ENCODE peak calls at places on chromosomes 1 and 21, in seven cellular contexts. A, H, C, L, X, U and S are unnamed samples. For H3K4me1, the result is how much of the 10 kb centered on the place peaks cover.

GRCh38 chr1:78043436-78043835 is 2.3 kb upstream of the GIPC2 start:
- DNase-seq in A (no peak), L (no peak), X (no peak), U (no peak), H (no peak), C (no peak), S (no peak)

GRCh38 chr1:226474041-226474440 is 66.1 kb upstream of the PARP1 start:
- DNase-seq in C (no peak), U (no peak), H (no peak), L (no peak), A (no peak), X (no peak), S (no peak)

GRCh38 chr1:73736125-73736524 is 461.9 kb downstream of the LRRIQ3 start:
- DNase-seq in A (no peak), C (no peak), H (no peak), X (no peak), L (no peak), U (no peak), S (no peak)

GRCh38 chr1:27607239-27607804 is 3.4 kb upstream of the AHDC1 start:
- DNase-seq in L (peak), A (no peak), X (peak), H (no peak), C (no peak), U (peak), S (no peak)

GRCh38 chr21:45442276-45442675 is 37.3 kb downstream of the COL18A1 start:
- DNase-seq in A (no peak), L (no peak), H (no peak), U (no peak), C (no peak), X (no peak), S (no peak)

GRCh38 chr1:209383907-209384709 is 199.4 kb upstream of the CAMK1G start:
- DNase-seq in X (no peak), L (no peak), A (no peak), U (no peak), C (no peak), H (no peak), S (no peak)

GRCh38 chr1:116415699-116416533 is 42.9 kb downstream of the ATP1A1 start:
- DNase-seq in A (peak), L (peak), X (no peak), H (no peak), U (peak), C (no peak), S (peak)

GRCh38 chr1:94160811-94161210 is 39.9 kb upstream of the ABCA4 start:
- DNase-seq in C (no peak), U (peak), L (no peak), H (no peak), X (no peak), A (no peak), S (peak)

GRCh38 chr21:33664135-33664534 is 21.8 kb downstream of the ITSN1 start:
- DNase-seq in X (no peak), U (no peak), C (no peak), L (no peak), H (no peak), A (no peak), S (no peak)

GRCh38 chr1:67642694-67643093 is 42.3 kb upstream of the GADD45A start:
- DNase-seq in X (no peak), C (no peak), H (no peak), A (no peak), U (no peak), L (no peak), S (no peak)
- TF ChIP-seq RFX5 in X (no peak), C (no peak), H (no peak), A (no peak), U (no peak), L (no peak), S (no peak)

GRCh38 chr1:163439506-163439905 is 117.8 kb downstream of the NUF2 start:
- DNase-seq in H (no peak), C (no peak), A (no peak), U (no peak), X (no peak), L (no peak), S (no peak)
- H3K4me1 ChIP-seq in H (under half), C (under half), A (under half), U (under half), X (under half), L (under half), S (under half)

GRCh38 chr1:235562589-235562988 is 58.3 kb upstream of the B3GALNT2 start:
- DNase-seq in H (no peak), L (no peak), A (no peak), X (no peak), U (no peak), C (no peak), S (no peak)

GRCh38 chr1:235557495-235557894 is 53.2 kb upstream of the B3GALNT2 start:
- DNase-seq in X (peak), A (no peak), C (no peak), H (no peak), L (peak), U (no peak), S (no peak)

GRCh38 chr1:235556807-235557206 is 52.6 kb upstream of the B3GALNT2 start:
- DNase-seq in U (no peak), L (no peak), H (no peak), A (no peak), X (no peak), C (no peak), S (no peak)

GRCh38 chr1:235563513-235563912 is 59.3 kb upstream of the B3GALNT2 start:
- DNase-seq in A (no peak), C (no peak), L (no peak), H (no peak), U (no peak), X (no peak), S (no peak)

GRCh38 chr1:235558783-235559182 is 54.5 kb upstream of the B3GALNT2 start:
- DNase-seq in H (no peak), X (no peak), C (no peak), U (no peak), L (no peak), A (no peak), S (no peak)
- TF ChIP-seq USF2 in H (no peak), X (no peak), C (no peak), U (no peak), L (no peak), A (no peak), S (no peak)

DNA sequence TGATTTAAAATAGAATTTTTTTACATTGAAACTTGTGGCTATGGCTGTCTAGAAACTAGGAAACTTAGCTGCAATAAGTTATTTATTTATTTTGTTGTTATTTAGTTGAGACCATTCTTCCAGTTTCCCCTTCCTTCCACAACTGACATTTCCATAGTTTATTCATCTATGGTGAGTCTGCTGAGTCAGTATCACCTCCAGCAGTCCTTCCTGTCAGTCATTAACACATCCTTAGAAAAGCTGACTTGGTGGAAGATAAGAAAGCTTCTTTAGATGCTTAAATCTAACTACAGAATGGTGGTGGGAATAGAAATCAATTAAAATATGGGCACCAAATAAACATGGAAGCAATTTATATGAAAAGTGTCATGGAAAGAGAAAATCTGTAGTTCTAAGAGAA is 714.0 kb downstream of the RWDD3 start:
- DNase-seq in U (no peak), C (no peak), X (no peak), A (no peak), L (no peak), H (no peak), S (no peak)
- TF ChIP-seq RFX5 in U (no peak), C (no peak), X (no peak), A (no peak), L (no peak), H (no peak), S (no peak)

GRCh38 chr1:32983039-32983438 is 18.4 kb upstream of the RNF19B start:
- DNase-seq in C (no peak), H (no peak), X (no peak), U (no peak), A (no peak), L (no peak), S (no peak)
- H3K4me1 ChIP-seq in C (under half), H (half or more), X (under half), U (under half), A (under half), L (under half), S (under half)

GRCh38 chr1:202680586-202681352 is 29.5 kb downstream of the SYT2 start:
- DNase-seq in A (no peak), X (no peak), C (no peak), U (no peak), H (no peak), L (no peak), S (no peak)
- TF ChIP-seq USF2 in A (no peak), X (no peak), C (no peak), U (no peak), H (no peak), L (no peak), S (no peak)

GRCh38 chr1:39194398-39195051 is 10.0 kb upstream of the MACF1 start:
- DNase-seq in U (no peak), L (no peak), A (no peak), X (peak), C (no peak), H (no peak), S (no peak)

GRCh38 chr1:39195166-39196111 is 9.1 kb upstream of the MACF1 start:
- DNase-seq in L (no peak), U (no peak), A (no peak), H (no peak), C (no peak), X (no peak), S (peak)

GRCh38 chr1:39199593-39199992 is 4.9 kb upstream of the MACF1 start:
- DNase-seq in U (no peak), X (peak), H (no peak), L (no peak), C (no peak), A (no peak), S (no peak)

DNA sequence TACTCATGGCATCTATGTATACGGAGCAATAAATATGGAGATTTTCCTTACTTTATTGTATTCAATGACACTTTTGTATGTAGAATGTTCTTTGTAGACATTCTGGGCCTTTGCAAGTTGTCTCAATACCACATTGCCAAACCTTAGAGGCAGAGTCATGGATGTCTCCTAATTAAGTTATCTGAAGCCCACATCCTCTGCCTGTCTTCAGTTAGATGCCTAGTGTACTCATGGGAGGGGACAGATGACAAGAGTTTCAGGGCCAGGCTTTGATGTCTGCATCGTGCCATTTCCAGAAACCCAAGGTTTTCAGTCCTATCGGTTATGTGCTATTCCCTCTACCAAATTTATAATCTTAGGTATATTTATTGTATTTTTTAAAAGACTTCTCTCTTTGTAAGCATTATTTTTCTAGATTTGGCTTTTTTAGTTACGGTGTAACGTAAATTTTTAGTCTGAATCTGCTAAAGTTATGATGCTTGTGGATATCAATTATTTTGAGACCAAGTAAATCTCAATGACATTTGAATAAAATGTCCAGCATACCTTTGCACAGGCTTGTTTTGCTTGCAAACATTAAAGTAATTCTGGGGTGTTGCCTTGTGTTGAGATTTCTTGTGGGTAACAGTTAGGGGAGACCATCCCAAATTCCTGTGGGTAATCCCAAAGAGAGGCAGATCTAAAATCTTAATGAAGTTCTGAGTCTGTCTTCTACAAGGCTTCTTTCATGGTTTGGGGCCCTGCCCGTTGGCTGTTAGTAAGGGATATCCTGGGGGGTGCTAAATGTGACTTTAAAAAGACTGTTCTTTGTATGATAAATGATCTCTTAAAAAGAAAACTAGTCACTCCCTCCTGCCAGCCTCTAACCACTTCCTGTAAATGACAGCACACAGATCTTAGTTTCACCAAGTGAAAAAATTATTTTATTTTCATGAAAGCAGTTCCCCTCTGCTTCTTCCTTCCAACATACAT is 8.0 kb upstream of the MACF1 start:
- DNase-seq in U (no peak), X (no peak), C (no peak), L (peak), H (no peak), A (peak), S (peak)
- TF ChIP-seq RFX5 in U (no peak), X (no peak), C (no peak), L (no peak), H (no peak), A (no peak), S (no peak)

GRCh38 chr1:218739426-218739825 is 394.3 kb downstream of the TGFB2 start:
- DNase-seq in H (no peak), U (no peak), A (no peak), X (no peak), L (no peak), C (no peak), S (peak)

GRCh38 chr1:218748071-218748470 is 402.9 kb downstream of the TGFB2 start:
- DNase-seq in A (no peak), X (no peak), U (no peak), C (no peak), H (no peak), L (no peak), S (peak)

GRCh38 chr1:218741852-218742251 is 396.7 kb downstream of the TGFB2 start:
- DNase-seq in X (no peak), H (no peak), C (no peak), L (no peak), U (no peak), A (no peak), S (peak)

GRCh38 chr1:218742478-218743260 is 397.5 kb downstream of the TGFB2 start:
- DNase-seq in U (no peak), A (peak), C (no peak), H (no peak), L (no peak), X (no peak), S (no peak)

DNA sequence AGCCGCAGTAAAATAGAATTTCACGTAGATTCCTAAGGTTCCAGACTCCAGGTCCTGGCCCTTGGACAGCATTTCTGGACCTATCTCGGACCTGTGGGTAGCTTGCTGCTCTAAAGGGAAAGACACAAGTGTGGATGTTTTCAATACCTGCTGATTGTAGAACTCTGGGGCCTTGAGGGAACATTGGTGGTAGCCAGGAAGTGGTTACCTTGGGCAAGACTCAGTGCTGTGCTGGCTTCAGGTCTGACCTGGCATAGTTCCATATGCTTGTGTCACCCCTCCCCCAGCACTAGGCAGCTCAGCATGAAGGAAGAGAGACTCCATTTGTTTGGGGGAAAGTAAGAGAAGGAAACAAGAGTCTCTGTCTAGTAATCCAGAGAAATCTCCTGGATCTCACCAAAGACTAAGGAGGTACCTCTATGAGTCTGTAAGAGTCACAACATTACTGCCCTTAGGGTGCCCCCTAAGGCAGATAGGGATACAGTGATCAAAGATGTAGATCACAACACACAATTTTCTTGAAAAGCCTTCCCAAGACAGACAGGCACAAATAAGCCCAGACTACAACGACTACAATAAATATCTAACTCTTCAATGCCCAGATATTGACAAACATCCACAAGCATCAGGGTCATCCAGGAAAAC is 398.8 kb downstream of the TGFB2 start:
- DNase-seq in A (no peak), L (no peak), C (no peak), H (no peak), U (no peak), X (no peak), S (no peak)
- H3K4me1 ChIP-seq in A (under half), L (under half), C (under half), H (under half), U (under half), X (under half), S (under half)